ENCODE peak calls at places on chromosomes 12 and 14, in eight cellular contexts. One of them, this sample, is unnamed.

GRCh38 chr12:52307836-52308806 is 13.1 kb downstream of the KRT83 start:
- DNase-seq in HCT116: peak; percentile 24
- DNase-seq in GM23248: peak; percentile 78
- DNase-seq in hepatocyte: peak; percentile 85
- DNase-seq in heart left ventricle: peak; percentile 37
- DNase-seq in tibial artery: peak; percentile 88
- DNase-seq in uterus: peak; percentile 20
- DNase-seq in upper lobe of right lung: peak; percentile 86
- DNase-seq in this sample: peak; percentile 41

GRCh38 chr12:113802966-113803828 is 162.9 kb downstream of the RBM19 start:
- DNase-seq in HCT116: no peak
- DNase-seq in GM23248: no peak
- DNase-seq in hepatocyte: no peak
- DNase-seq in heart left ventricle: no peak
- DNase-seq in tibial artery: no peak
- DNase-seq in uterus: no peak
- DNase-seq in upper lobe of right lung: peak; percentile 53
- DNase-seq in this sample: no peak

GRCh38 chr12:71162832-71163711 is 5.3 kb upstream of the TSPAN8 start:
- DNase-seq in HCT116: no peak
- DNase-seq in GM23248: no peak
- DNase-seq in hepatocyte: peak; percentile 42
- DNase-seq in heart left ventricle: no peak
- DNase-seq in tibial artery: no peak
- DNase-seq in uterus: no peak
- DNase-seq in upper lobe of right lung: no peak
- DNase-seq in this sample: no peak

GRCh38 chr12:69330475-69331473 is 17.4 kb upstream of the LYZ start:
- DNase-seq in HCT116: no peak
- DNase-seq in GM23248: peak; percentile 28
- DNase-seq in hepatocyte: peak; percentile 73
- DNase-seq in heart left ventricle: no peak
- DNase-seq in tibial artery: no peak
- DNase-seq in uterus: no peak
- DNase-seq in upper lobe of right lung: peak; percentile 70
- DNase-seq in this sample: peak; percentile 54

GRCh38 chr14:65791551-65791981 is 379.0 kb downstream of the FUT8 start:
- DNase-seq in HCT116: no peak
- DNase-seq in GM23248: peak; percentile 14
- DNase-seq in hepatocyte: no peak
- DNase-seq in heart left ventricle: no peak
- DNase-seq in tibial artery: no peak
- DNase-seq in uterus: no peak
- DNase-seq in upper lobe of right lung: no peak
- DNase-seq in this sample: no peak

GRCh38 chr12:123264642-123265041 is 7.0 kb downstream of the CDK2AP1 start:
- DNase-seq in HCT116: no peak
- DNase-seq in GM23248: no peak
- DNase-seq in hepatocyte: no peak
- DNase-seq in heart left ventricle: no peak
- DNase-seq in tibial artery: no peak
- DNase-seq in uterus: no peak
- DNase-seq in upper lobe of right lung: no peak
- DNase-seq in this sample: no peak

GRCh38 chr14:65303185-65303901 is 109.2 kb upstream of the FUT8 start:
- DNase-seq in HCT116: no peak
- DNase-seq in GM23248: peak; percentile 44
- DNase-seq in hepatocyte: no peak
- DNase-seq in heart left ventricle: no peak
- DNase-seq in tibial artery: no peak
- DNase-seq in uterus: no peak
- DNase-seq in upper lobe of right lung: no peak
- DNase-seq in this sample: peak; percentile 20

GRCh38 chr14:69049675-69050074 is 70.6 kb upstream of the ACTN1 start:
- DNase-seq in HCT116: no peak
- DNase-seq in GM23248: peak; percentile 80
- DNase-seq in hepatocyte: peak; percentile 57
- DNase-seq in heart left ventricle: peak; percentile 44
- DNase-seq in tibial artery: no peak
- DNase-seq in uterus: peak; percentile 59
- DNase-seq in upper lobe of right lung: no peak
- DNase-seq in this sample: peak; percentile 95

GRCh38 chr12:104603545-104603973 is 146.8 kb downstream of the CHST11 start:
- DNase-seq in HCT116: peak; percentile 74
- DNase-seq in GM23248: peak; percentile 59
- DNase-seq in hepatocyte: no peak
- DNase-seq in heart left ventricle: no peak
- DNase-seq in tibial artery: no peak
- DNase-seq in uterus: no peak
- DNase-seq in upper lobe of right lung: no peak
- DNase-seq in this sample: no peak

GRCh38 chr12:18559242-18559641 is 178.6 kb downstream of the PLCZ1 start:
- DNase-seq in HCT116: no peak
- DNase-seq in GM23248: no peak
- DNase-seq in hepatocyte: no peak
- DNase-seq in heart left ventricle: no peak
- DNase-seq in tibial artery: no peak
- DNase-seq in uterus: no peak
- DNase-seq in upper lobe of right lung: no peak
- DNase-seq in this sample: no peak

GRCh38 chr12:82867782-82868505 is 181.2 kb downstream of the TMTC2 start:
- DNase-seq in HCT116: no peak
- DNase-seq in GM23248: no peak
- DNase-seq in hepatocyte: no peak
- DNase-seq in heart left ventricle: no peak
- DNase-seq in tibial artery: no peak
- DNase-seq in uterus: no peak
- DNase-seq in upper lobe of right lung: no peak
- DNase-seq in this sample: no peak

GRCh38 chr14:78673845-78674244 is 503.7 kb downstream of the NRXN3 start:
- DNase-seq in HCT116: no peak
- DNase-seq in GM23248: no peak
- DNase-seq in hepatocyte: no peak
- DNase-seq in heart left ventricle: no peak
- DNase-seq in tibial artery: no peak
- DNase-seq in uterus: no peak
- DNase-seq in upper lobe of right lung: no peak
- DNase-seq in this sample: no peak

GRCh38 chr12:62260733-62261683 is 804 bp downstream of the USP15 start:
- DNase-seq in HCT116: peak; percentile 23
- DNase-seq in GM23248: peak; percentile 76
- DNase-seq in hepatocyte: peak; percentile 66
- DNase-seq in heart left ventricle: peak; percentile 28
- DNase-seq in tibial artery: peak; percentile 64
- DNase-seq in uterus: no peak
- DNase-seq in upper lobe of right lung: no peak
- DNase-seq in this sample: peak; percentile 68

GRCh38 chr12:124720687-124721500 is 142.8 kb downstream of the SCARB1 start:
- DNase-seq in HCT116: no peak
- DNase-seq in GM23248: peak; percentile 77
- DNase-seq in hepatocyte: peak; percentile 67
- DNase-seq in heart left ventricle: peak; percentile 57
- DNase-seq in tibial artery: no peak
- DNase-seq in uterus: peak; percentile 82
- DNase-seq in upper lobe of right lung: no peak
- DNase-seq in this sample: peak; percentile 74

GRCh38 chr14:69270795-69271708 is 11.1 kb downstream of the GALNT16 start:
- DNase-seq in HCT116: no peak
- DNase-seq in GM23248: no peak
- DNase-seq in hepatocyte: no peak
- DNase-seq in heart left ventricle: peak; percentile 33
- DNase-seq in tibial artery: peak; percentile 61
- DNase-seq in uterus: no peak
- DNase-seq in upper lobe of right lung: no peak
- DNase-seq in this sample: no peak

GRCh38 chr12:108559748-108560147 is 1.2 kb downstream of the SART3 start:
- DNase-seq in HCT116: no peak
- DNase-seq in GM23248: peak; percentile 23
- DNase-seq in hepatocyte: no peak
- DNase-seq in heart left ventricle: no peak
- DNase-seq in tibial artery: no peak
- DNase-seq in uterus: no peak
- DNase-seq in upper lobe of right lung: no peak
- DNase-seq in this sample: no peak

GRCh38 chr12:112243255-112243965 is 118.0 kb downstream of the TRAFD1 start:
- DNase-seq in HCT116: no peak
- DNase-seq in GM23248: no peak
- DNase-seq in hepatocyte: no peak
- DNase-seq in heart left ventricle: no peak
- DNase-seq in tibial artery: no peak
- DNase-seq in uterus: no peak
- DNase-seq in upper lobe of right lung: no peak
- DNase-seq in this sample: no peak

GRCh38 chr14:81450100-81450531 is 50.0 kb upstream of the STON2 start:
- DNase-seq in HCT116: no peak
- DNase-seq in GM23248: peak; percentile 36
- DNase-seq in hepatocyte: no peak
- DNase-seq in heart left ventricle: peak; percentile 78
- DNase-seq in tibial artery: no peak
- DNase-seq in uterus: peak; percentile 41
- DNase-seq in upper lobe of right lung: no peak
- DNase-seq in this sample: peak; percentile 22

GRCh38 chr14:43503508-43503907 is 1003.6 kb downstream of the FSCB start:
- DNase-seq in HCT116: no peak
- DNase-seq in GM23248: peak; percentile 0
- DNase-seq in hepatocyte: peak; percentile 8
- DNase-seq in heart left ventricle: no peak
- DNase-seq in tibial artery: no peak
- DNase-seq in uterus: no peak
- DNase-seq in upper lobe of right lung: no peak
- DNase-seq in this sample: no peak

GRCh38 chr12:83016226-83016835 is 329.6 kb downstream of the TMTC2 start:
- DNase-seq in HCT116: peak; percentile 79
- DNase-seq in GM23248: peak; percentile 96
- DNase-seq in hepatocyte: peak; percentile 65
- DNase-seq in heart left ventricle: peak; percentile 14
- DNase-seq in tibial artery: no peak
- DNase-seq in uterus: peak; percentile 32
- DNase-seq in upper lobe of right lung: no peak
- DNase-seq in this sample: peak; percentile 91

GRCh38 chr14:102086346-102086971 is 385 bp downstream of the HSP90AA1 start:
- DNase-seq in HCT116: no peak
- DNase-seq in GM23248: peak; percentile 88
- DNase-seq in hepatocyte: peak; percentile 79
- DNase-seq in heart left ventricle: peak; percentile 70
- DNase-seq in tibial artery: peak; percentile 70
- DNase-seq in uterus: peak; percentile 51
- DNase-seq in upper lobe of right lung: no peak
- DNase-seq in this sample: peak; percentile 64

GRCh38 chr12:106671840-106672239 is 89.0 kb downstream of the RFX4 start:
- DNase-seq in HCT116: no peak
- DNase-seq in GM23248: no peak
- DNase-seq in hepatocyte: no peak
- DNase-seq in heart left ventricle: no peak
- DNase-seq in tibial artery: no peak
- DNase-seq in uterus: no peak
- DNase-seq in upper lobe of right lung: no peak
- DNase-seq in this sample: no peak

DNA sequence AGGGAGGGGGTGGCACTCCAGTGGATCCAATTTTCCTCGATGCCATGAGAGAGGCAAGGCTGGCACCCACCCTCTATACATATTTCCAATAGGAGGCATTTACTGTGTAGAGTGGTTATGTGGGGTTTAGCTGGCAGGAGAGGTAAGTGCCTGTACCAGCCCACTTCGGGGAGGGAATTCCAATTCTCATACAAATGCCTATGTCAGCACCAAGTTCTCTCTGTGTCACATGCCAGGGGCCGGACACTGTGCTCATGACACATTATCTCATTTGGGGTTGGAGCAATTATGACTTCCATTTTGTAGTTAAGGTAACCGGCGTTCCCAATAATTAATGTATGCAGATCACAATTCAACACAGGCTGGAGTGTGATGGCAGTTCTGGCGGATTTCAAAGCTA is 284.3 kb downstream of the KSR2 start:
- DNase-seq in HCT116: no peak
- DNase-seq in GM23248: no peak
- DNase-seq in hepatocyte: no peak
- DNase-seq in heart left ventricle: no peak
- DNase-seq in tibial artery: no peak
- DNase-seq in uterus: no peak
- DNase-seq in upper lobe of right lung: no peak
- DNase-seq in this sample: no peak
- H3K4me1 ChIP-seq in HCT116: peaks cover 23% of the 10 kb centered on the region
- H3K4me1 ChIP-seq in GM23248: peaks cover 48% of the 10 kb centered on the region
- H3K4me1 ChIP-seq in hepatocyte: peaks cover 13% of the 10 kb centered on the region
- H3K4me1 ChIP-seq in heart left ventricle: no peaks in the 10 kb centered on the region
- H3K4me1 ChIP-seq in tibial artery: no peaks in the 10 kb centered on the region
- H3K4me1 ChIP-seq in uterus: no peaks in the 10 kb centered on the region
- H3K4me1 ChIP-seq in upper lobe of right lung: no peaks in the 10 kb centered on the region
- H3K4me1 ChIP-seq in this sample: no peaks in the 10 kb centered on the region

GRCh38 chr14:39176263-39177167 is 1.5 kb downstream of the PNN start:
- DNase-seq in HCT116: no peak
- DNase-seq in GM23248: no peak
- DNase-seq in hepatocyte: no peak
- DNase-seq in heart left ventricle: no peak
- DNase-seq in tibial artery: no peak
- DNase-seq in uterus: no peak
- DNase-seq in upper lobe of right lung: no peak
- DNase-seq in this sample: no peak
- H3K4me3 ChIP-seq in HCT116: peak overlapping the region; percentile 96
- H3K4me3 ChIP-seq in GM23248: peak overlapping the region; percentile 98
- H3K4me3 ChIP-seq in hepatocyte: peak overlapping the region; percentile 89
- H3K4me3 ChIP-seq in heart left ventricle: peak overlapping the region; percentile 74
- H3K4me3 ChIP-seq in tibial artery: peak overlapping the region; percentile 86
- H3K4me3 ChIP-seq in uterus: peak overlapping the region; percentile 77
- H3K4me3 ChIP-seq in upper lobe of right lung: peak overlapping the region; percentile 75
- H3K4me3 ChIP-seq in this sample: peak overlapping the region; percentile 51

GRCh38 chr12:89166525-89166934 is 185.8 kb downstream of the DUSP6 start:
- DNase-seq in HCT116: no peak
- DNase-seq in GM23248: peak; percentile 62
- DNase-seq in hepatocyte: no peak
- DNase-seq in heart left ventricle: no peak
- DNase-seq in tibial artery: no peak
- DNase-seq in uterus: no peak
- DNase-seq in upper lobe of right lung: no peak
- DNase-seq in this sample: no peak
- H3K4me1 ChIP-seq in HCT116: no peaks in the 10 kb centered on the region
- H3K4me1 ChIP-seq in GM23248: peaks cover 27% of the 10 kb centered on the region
- H3K4me1 ChIP-seq in hepatocyte: peaks cover 17% of the 10 kb centered on the region
- H3K4me1 ChIP-seq in heart left ventricle: peaks cover 15% of the 10 kb centered on the region
- H3K4me1 ChIP-seq in tibial artery: no peaks in the 10 kb centered on the region
- H3K4me1 ChIP-seq in uterus: peaks cover 10% of the 10 kb centered on the region
- H3K4me1 ChIP-seq in upper lobe of right lung: peaks cover 18% of the 10 kb centered on the region
- H3K4me1 ChIP-seq in this sample: peaks cover 5% of the 10 kb centered on the region

GRCh38 chr14:104359301-104359968 is 220.1 kb upstream of the C14orf180 start:
- DNase-seq in HCT116: no peak
- DNase-seq in GM23248: no peak
- DNase-seq in hepatocyte: no peak
- DNase-seq in heart left ventricle: no peak
- DNase-seq in tibial artery: peak; percentile 44
- DNase-seq in uterus: no peak
- DNase-seq in upper lobe of right lung: no peak
- DNase-seq in this sample: no peak
- H3K4me3 ChIP-seq in HCT116: no peak overlapping the region
- H3K4me3 ChIP-seq in GM23248: no peak overlapping the region
- H3K4me3 ChIP-seq in hepatocyte: no peak overlapping the region
- H3K4me3 ChIP-seq in heart left ventricle: no peak overlapping the region
- H3K4me3 ChIP-seq in tibial artery: no peak overlapping the region
- H3K4me3 ChIP-seq in uterus: no peak overlapping the region
- H3K4me3 ChIP-seq in upper lobe of right lung: no peak overlapping the region
- H3K4me3 ChIP-seq in this sample: no peak overlapping the region